ENCODE peak calls at places on chromosome 18, in eight cellular contexts. G, M, O, A, S, L, P and F are unnamed samples. For H3K4me1, the result is how much of the 10 kb centered on the place peaks cover.

GRCh38 chr18:39647627-39648502 is 2082.3 kb upstream of the CELF4 start:
- DNase-seq in O (no peak), S (peak), M (peak), G (no peak), L (no peak), P (no peak), A (no peak), F (no peak)

GRCh38 chr18:24543408-24544140 is 83.1 kb downstream of the HRH4 start:
- DNase-seq in S (no peak), A (no peak), O (no peak), L (no peak), M (no peak), G (no peak), P (no peak), F (no peak)

GRCh38 chr18:49251451-49251850 is 209.0 kb downstream of the DYM start:
- DNase-seq in P (no peak), O (no peak), A (no peak), M (no peak), L (no peak), S (no peak), G (no peak), F (no peak)

GRCh38 chr18:62957885-62958472 is 242.6 kb downstream of the PHLPP1 start:
- DNase-seq in O (no peak), A (peak), S (peak), P (no peak), G (no peak), L (no peak), M (peak), F (peak)

GRCh38 chr18:75209129-75209951 is at the start of gene PTGR3:
- DNase-seq in M (peak), P (peak), O (peak), G (peak), L (peak), A (peak), S (peak), F (peak)

GRCh38 chr18:46419391-46420141 is 237.5 kb downstream of the LOXHD1 start:
- DNase-seq in S (no peak), L (peak), M (no peak), A (no peak), P (peak), G (no peak), O (no peak), F (no peak)

GRCh38 chr18:30632058-30632718 is 410.4 kb downstream of the DSC3 start:
- DNase-seq in P (no peak), O (no peak), A (no peak), G (peak), M (no peak), S (no peak), L (no peak), F (no peak)

GRCh38 chr18:75005622-75006021 is 203.3 kb downstream of the PTGR3 start:
- DNase-seq in L (no peak), M (no peak), S (peak), A (no peak), P (no peak), G (no peak), O (no peak), F (no peak)

GRCh38 chr18:22831441-22831904 is 101.7 kb upstream of the RBBP8 start:
- DNase-seq in G (no peak), P (no peak), O (no peak), A (no peak), L (no peak), M (peak), S (peak), F (no peak)

GRCh38 chr18:3012306-3012919 is 531 bp downstream of the LPIN2 start:
- DNase-seq in M (peak), O (peak), A (peak), P (no peak), S (peak), G (no peak), L (peak), F (peak)

GRCh38 chr18:32095571-32096229 is 4.0 kb downstream of the RNF138 start:
- DNase-seq in P (no peak), L (no peak), S (no peak), M (no peak), G (no peak), O (no peak), A (no peak), F (no peak)
- H3K4me1 ChIP-seq in P (under half), L (under half), S (under half), M (under half), G (under half), O (under half), A (under half), F (under half)

GRCh38 chr18:37294951-37295350 is 270.6 kb downstream of the CELF4 start:
- DNase-seq in S (no peak), P (no peak), A (no peak), G (no peak), M (peak), O (no peak), L (no peak), F (no peak)
- TF ChIP-seq CTCF in S (no peak), P (no peak), A (no peak), G (no peak), M (peak), O (no peak), L (no peak), F (no peak)

GRCh38 chr18:35343936-35344735 is at the start of gene ZNF24:
- DNase-seq in G (peak), S (peak), L (peak), P (peak), O (peak), A (peak), M (peak), F (peak)
- TF ChIP-seq POLR2A in G (peak), S (peak), L (peak), P (peak), O (no peak), A (peak), M (peak), F (peak)

GRCh38 chr18:9925795-9926194 is 12.0 kb downstream of the VAPA start:
- DNase-seq in O (no peak), S (no peak), P (no peak), L (no peak), A (no peak), M (no peak), G (no peak), F (no peak)

GRCh38 chr18:9925369-9925768 is 11.6 kb downstream of the VAPA start:
- DNase-seq in M (no peak), A (no peak), P (no peak), L (no peak), G (no peak), S (peak), O (no peak), F (no peak)

GRCh38 chr18:9919564-9920232 is 5.9 kb downstream of the VAPA start:
- DNase-seq in M (no peak), P (no peak), L (no peak), O (no peak), A (no peak), S (no peak), G (no peak), F (no peak)

GRCh38 chr18:9924371-9924943 is 10.6 kb downstream of the VAPA start:
- DNase-seq in G (no peak), O (no peak), L (no peak), M (no peak), A (no peak), S (no peak), P (no peak), F (no peak)

GRCh38 chr18:9922592-9923308 is 8.9 kb downstream of the VAPA start:
- DNase-seq in P (no peak), L (no peak), O (no peak), A (no peak), G (no peak), S (no peak), M (no peak), F (no peak)
- H3K4me1 ChIP-seq in P (under half), L (half or more), O (half or more), A (under half), G (half or more), S (under half), M (half or more), F (half or more)

DNA sequence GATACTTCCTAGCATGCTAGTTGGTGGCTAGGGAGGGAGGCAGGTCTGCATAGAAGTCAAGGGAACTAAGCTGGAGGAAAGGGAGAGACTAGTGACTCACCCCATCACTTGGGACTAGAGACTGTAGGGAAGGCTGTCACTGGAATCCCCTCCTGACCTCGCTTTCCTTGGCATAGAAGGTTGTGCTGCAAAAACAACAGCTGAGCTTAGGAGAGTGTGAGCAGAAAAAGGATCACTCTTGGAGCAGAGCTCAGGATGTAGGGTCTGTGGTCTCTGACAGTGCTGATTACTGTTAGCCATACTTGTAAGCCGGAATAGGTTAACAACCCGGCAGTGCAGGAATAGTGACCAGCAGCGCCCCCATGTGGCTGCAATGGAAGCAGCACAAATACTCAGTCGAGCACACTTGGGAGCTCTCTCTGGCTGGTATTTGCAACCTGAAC is 66.9 kb upstream of the SMAD2 start:
- DNase-seq in A (peak), S (no peak), M (peak), P (no peak), L (no peak), G (no peak), O (no peak), F (no peak)
- TF ChIP-seq CTCF in A (no peak), S (peak), M (peak), P (no peak), L (peak), G (no peak), O (peak), F (no peak)

DNA sequence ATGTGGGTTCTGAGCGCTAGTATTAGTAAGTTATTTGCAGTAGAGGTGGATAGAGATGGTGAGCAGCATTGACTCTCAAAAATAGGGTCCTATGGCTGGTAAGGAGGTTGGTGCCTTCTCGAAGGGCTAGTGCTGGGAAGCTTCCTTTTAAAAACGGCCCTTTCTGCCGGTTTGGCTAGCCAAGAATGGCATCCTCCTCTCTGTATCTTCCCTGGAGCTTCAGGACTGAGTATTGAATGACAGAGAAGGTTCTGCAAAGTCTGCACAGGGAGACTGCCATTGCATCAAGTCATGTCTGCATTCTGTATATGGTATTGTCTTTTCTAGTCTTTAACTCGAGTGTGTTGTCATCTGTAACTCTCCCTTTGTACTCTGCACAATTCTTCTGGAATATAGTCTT is 1.0 kb downstream of the LDLRAD4 start:
- DNase-seq in S (no peak), G (no peak), A (no peak), M (no peak), O (no peak), P (no peak), L (no peak), F (no peak)
- TF ChIP-seq POLR2A in S (no peak), G (no peak), A (no peak), M (no peak), O (no peak), P (no peak), L (no peak), F (no peak)

GRCh38 chr18:58264846-58265245 is 220.8 kb downstream of the NEDD4L start:
- DNase-seq in S (no peak), A (no peak), L (no peak), P (no peak), M (no peak), G (no peak), O (no peak), F (no peak)

GRCh38 chr18:58263055-58263732 is 219.2 kb downstream of the NEDD4L start:
- DNase-seq in A (no peak), G (no peak), M (peak), P (peak), L (no peak), S (peak), O (no peak), F (no peak)

GRCh38 chr18:58266291-58266690 is 222.3 kb downstream of the NEDD4L start:
- DNase-seq in S (peak), P (no peak), L (no peak), M (no peak), G (no peak), A (no peak), O (no peak), F (no peak)

GRCh38 chr18:58262581-58262980 is 218.6 kb downstream of the NEDD4L start:
- DNase-seq in O (no peak), G (no peak), P (no peak), S (no peak), L (no peak), A (no peak), M (no peak), F (no peak)

GRCh38 chr18:58263733-58264469 is 219.9 kb downstream of the NEDD4L start:
- DNase-seq in G (no peak), M (no peak), O (no peak), L (no peak), P (no peak), S (peak), A (no peak), F (no peak)
- H3K4me1 ChIP-seq in G (under half), M (under half), O (under half), L (under half), P (under half), S (under half), A (under half), F (half or more)

GRCh38 chr18:36843784-36844183 is 14.9 kb downstream of the KIAA1328 start:
- DNase-seq in O (no peak), M (no peak), P (no peak), L (no peak), A (no peak), S (peak), G (no peak), F (no peak)
- TF ChIP-seq CTCF in O (no peak), M (no peak), P (no peak), L (no peak), A (no peak), S (no peak), G (no peak), F (no peak)

GRCh38 chr18:35580748-35581534 is 599 bp upstream of the GALNT1 start:
- DNase-seq in M (peak), L (peak), S (peak), O (peak), P (peak), A (peak), G (peak), F (peak)
- TF ChIP-seq POLR2A in M (no peak), L (peak), S (no peak), O (no peak), P (no peak), A (peak), G (peak), F (peak)

DNA sequence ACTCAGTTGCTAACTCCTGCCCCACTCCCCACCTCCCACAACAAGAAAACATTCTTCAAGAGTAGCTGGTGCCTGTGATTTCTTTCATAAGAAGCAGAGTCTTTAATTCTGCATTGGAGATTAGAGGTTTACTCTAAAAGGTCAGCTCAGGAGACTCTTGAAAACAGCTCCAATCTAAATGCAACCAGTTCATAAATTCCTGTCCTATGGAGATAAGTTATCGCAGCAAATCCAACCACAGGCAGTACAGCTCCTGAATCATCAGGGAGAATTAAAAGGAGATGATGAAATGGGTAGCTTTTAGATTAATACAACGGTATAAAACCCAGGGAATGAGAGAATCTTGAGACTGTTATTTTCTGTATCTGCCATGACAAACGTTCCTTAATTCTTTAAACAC is 130.7 kb downstream of the SOCS6 start:
- DNase-seq in A (no peak), S (peak), O (no peak), G (no peak), P (no peak), M (no peak), L (no peak), F (no peak)
- H3K4me1 ChIP-seq in A (under half), S (under half), O (under half), G (under half), P (under half), M (half or more), L (under half), F (under half)